ENCODE peak calls at places on chromosomes 6 and 20, in six cellular contexts. One of them, this sample, is unnamed.

GRCh38 chr20:13147971-13148370 is 73.1 kb upstream of the ISM1 start:
- DNase-seq in hepatocyte: no peak
- DNase-seq in IMR-90: no peak
- DNase-seq in SK-N-SH: no peak
- DNase-seq in WERI-Rb-1: no peak
- DNase-seq in mucosa of descending colon: no peak
- DNase-seq in this sample: no peak

GRCh38 chr6:52389626-52390360 is 27.8 kb downstream of the PAQR8 start:
- DNase-seq in IMR-90: peak
- DNase-seq in mucosa of descending colon: peak
- DNase-seq in SK-N-SH: peak
- DNase-seq in WERI-Rb-1: no peak
- DNase-seq in hepatocyte: peak
- DNase-seq in this sample: peak

GRCh38 chr6:72132851-72133250 is 246.5 kb downstream of the RIMS1 start:
- DNase-seq in SK-N-SH: peak
- DNase-seq in hepatocyte: no peak
- DNase-seq in mucosa of descending colon: no peak
- DNase-seq in WERI-Rb-1: no peak
- DNase-seq in IMR-90: no peak
- DNase-seq in this sample: peak

GRCh38 chr20:47748851-47749250 is 36.4 kb downstream of the SULF2 start:
- DNase-seq in mucosa of descending colon: no peak
- DNase-seq in hepatocyte: no peak
- DNase-seq in IMR-90: no peak
- DNase-seq in SK-N-SH: no peak
- DNase-seq in WERI-Rb-1: no peak
- DNase-seq in this sample: no peak

GRCh38 chr6:154410215-154410614 is 53.6 kb upstream of the IPCEF1 start:
- DNase-seq in mucosa of descending colon: no peak
- DNase-seq in WERI-Rb-1: no peak
- DNase-seq in hepatocyte: no peak
- DNase-seq in IMR-90: no peak
- DNase-seq in SK-N-SH: no peak
- DNase-seq in this sample: peak

GRCh38 chr6:106739387-106739786 is 110.0 kb downstream of the QRSL1 start:
- DNase-seq in SK-N-SH: no peak
- DNase-seq in mucosa of descending colon: no peak
- DNase-seq in hepatocyte: no peak
- DNase-seq in WERI-Rb-1: no peak
- DNase-seq in IMR-90: no peak
- DNase-seq in this sample: peak

GRCh38 chr20:22667198-22667597 is 82.8 kb upstream of the FOXA2 start:
- DNase-seq in SK-N-SH: no peak
- DNase-seq in WERI-Rb-1: no peak
- DNase-seq in IMR-90: no peak
- DNase-seq in mucosa of descending colon: no peak
- DNase-seq in hepatocyte: no peak
- DNase-seq in this sample: no peak

GRCh38 chr6:1689141-1689540 is 79.4 kb downstream of the FOXC1 start:
- DNase-seq in IMR-90: no peak
- DNase-seq in hepatocyte: no peak
- DNase-seq in SK-N-SH: no peak
- DNase-seq in mucosa of descending colon: no peak
- DNase-seq in WERI-Rb-1: no peak
- DNase-seq in this sample: peak

GRCh38 chr20:1469925-1470571 is 3.4 kb upstream of the NSFL1C start:
- DNase-seq in mucosa of descending colon: peak
- DNase-seq in SK-N-SH: peak
- DNase-seq in WERI-Rb-1: peak
- DNase-seq in IMR-90: peak
- DNase-seq in hepatocyte: peak
- DNase-seq in this sample: peak

GRCh38 chr20:60559462-60559861 is 601.2 kb downstream of the CDH26 start:
- DNase-seq in SK-N-SH: no peak
- DNase-seq in IMR-90: no peak
- DNase-seq in WERI-Rb-1: no peak
- DNase-seq in mucosa of descending colon: no peak
- DNase-seq in hepatocyte: no peak
- DNase-seq in this sample: no peak

GRCh38 chr6:26217714-26218075 is 130.5 kb downstream of the HFE start:
- DNase-seq in IMR-90: no peak
- DNase-seq in SK-N-SH: no peak
- DNase-seq in WERI-Rb-1: no peak
- DNase-seq in hepatocyte: no peak
- DNase-seq in mucosa of descending colon: no peak
- DNase-seq in this sample: peak

GRCh38 chr6:107706516-107706915 is 117.6 kb downstream of the SCML4 start:
- DNase-seq in SK-N-SH: no peak
- DNase-seq in IMR-90: no peak
- DNase-seq in WERI-Rb-1: peak
- DNase-seq in mucosa of descending colon: no peak
- DNase-seq in hepatocyte: no peak
- DNase-seq in this sample: no peak

GRCh38 chr20:31593221-31594001 is 11.7 kb upstream of the ID1 start:
- DNase-seq in mucosa of descending colon: peak
- DNase-seq in IMR-90: peak
- DNase-seq in hepatocyte: peak
- DNase-seq in SK-N-SH: no peak
- DNase-seq in WERI-Rb-1: no peak
- DNase-seq in this sample: peak
- TF ChIP-seq CTCF in mucosa of descending colon: no peak
- TF ChIP-seq CTCF in IMR-90: peak
- TF ChIP-seq CTCF in hepatocyte: no peak
- TF ChIP-seq CTCF in SK-N-SH: peak
- TF ChIP-seq CTCF in WERI-Rb-1: no peak
- TF ChIP-seq CTCF in this sample: no peak

GRCh38 chr6:131819507-131820228 is 11.8 kb downstream of the ENPP1 start:
- DNase-seq in mucosa of descending colon: no peak
- DNase-seq in hepatocyte: peak
- DNase-seq in SK-N-SH: no peak
- DNase-seq in IMR-90: peak
- DNase-seq in WERI-Rb-1: no peak
- DNase-seq in this sample: peak
- H3K4me3 ChIP-seq in mucosa of descending colon: no peak
- H3K4me3 ChIP-seq in hepatocyte: no peak
- H3K4me3 ChIP-seq in SK-N-SH: no peak
- H3K4me3 ChIP-seq in IMR-90: no peak
- H3K4me3 ChIP-seq in WERI-Rb-1: no peak
- H3K4me3 ChIP-seq in this sample: no peak

GRCh38 chr6:161198176-161198575 is 75.7 kb downstream of the AGPAT4 start:
- DNase-seq in hepatocyte: no peak
- DNase-seq in SK-N-SH: no peak
- DNase-seq in IMR-90: no peak
- DNase-seq in WERI-Rb-1: no peak
- DNase-seq in mucosa of descending colon: no peak
- DNase-seq in this sample: peak

GRCh38 chr6:161204866-161205557 is 68.8 kb downstream of the AGPAT4 start:
- DNase-seq in mucosa of descending colon: no peak
- DNase-seq in WERI-Rb-1: no peak
- DNase-seq in hepatocyte: no peak
- DNase-seq in IMR-90: no peak
- DNase-seq in SK-N-SH: no peak
- DNase-seq in this sample: no peak

GRCh38 chr6:161198781-161199505 is 74.9 kb downstream of the AGPAT4 start:
- DNase-seq in SK-N-SH: no peak
- DNase-seq in mucosa of descending colon: no peak
- DNase-seq in WERI-Rb-1: no peak
- DNase-seq in IMR-90: no peak
- DNase-seq in hepatocyte: no peak
- DNase-seq in this sample: no peak

GRCh38 chr6:161199845-161200244 is 74.0 kb downstream of the AGPAT4 start:
- DNase-seq in SK-N-SH: no peak
- DNase-seq in IMR-90: no peak
- DNase-seq in mucosa of descending colon: no peak
- DNase-seq in hepatocyte: no peak
- DNase-seq in WERI-Rb-1: no peak
- DNase-seq in this sample: no peak

DNA sequence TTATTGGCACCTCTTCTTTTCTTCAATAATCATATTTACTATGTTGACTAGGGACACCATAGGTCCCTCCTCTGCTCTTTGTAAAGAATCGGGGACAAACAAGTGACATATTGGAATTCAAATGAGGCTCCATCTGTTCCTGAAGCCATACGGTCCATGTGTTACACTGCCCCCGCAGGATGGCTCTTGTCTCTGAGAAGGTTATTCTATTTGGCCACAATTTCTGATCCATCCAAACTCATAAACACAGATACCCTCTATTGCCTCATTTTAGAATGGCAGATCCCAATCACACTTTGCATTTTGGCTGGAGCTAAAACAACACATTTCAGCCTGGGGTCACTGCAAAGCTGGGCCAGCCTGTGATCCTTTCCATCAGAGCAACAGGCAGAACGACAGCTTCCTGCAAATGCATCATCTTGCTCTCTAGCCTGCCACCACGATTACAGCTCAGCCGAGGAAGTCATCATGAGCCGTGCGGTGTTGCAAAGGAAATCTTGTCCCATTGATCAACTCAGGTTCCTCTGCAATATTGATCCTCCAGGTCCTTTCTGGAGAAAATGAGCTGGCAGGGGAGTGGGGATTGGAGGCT is 73.2 kb downstream of the AGPAT4 start:
- DNase-seq in WERI-Rb-1: peak
- DNase-seq in hepatocyte: no peak
- DNase-seq in SK-N-SH: peak
- DNase-seq in IMR-90: no peak
- DNase-seq in mucosa of descending colon: no peak
- DNase-seq in this sample: no peak
- TF ChIP-seq CTCF in WERI-Rb-1: peak
- TF ChIP-seq CTCF in hepatocyte: peak
- TF ChIP-seq CTCF in SK-N-SH: peak
- TF ChIP-seq CTCF in IMR-90: peak
- TF ChIP-seq CTCF in mucosa of descending colon: no peak
- TF ChIP-seq CTCF in this sample: no peak

DNA sequence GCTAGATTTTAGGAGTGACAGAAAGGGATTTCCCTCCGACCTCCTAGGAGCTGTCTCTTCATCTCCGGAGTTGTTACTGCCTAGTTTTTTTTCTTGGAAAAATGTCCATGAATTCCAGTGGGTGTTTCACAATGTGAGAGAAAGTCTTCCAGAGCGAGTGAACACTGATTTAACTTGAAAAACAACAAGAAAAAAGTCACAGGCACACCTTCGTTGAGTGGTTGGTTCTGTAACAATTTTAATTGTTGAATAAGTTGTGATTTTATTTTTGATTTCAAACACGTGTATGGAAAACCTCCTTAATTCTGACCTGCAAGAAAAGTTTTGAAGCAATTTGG is 2.9 kb downstream of the TFAP2C start:
- DNase-seq in hepatocyte: no peak
- DNase-seq in WERI-Rb-1: no peak
- DNase-seq in IMR-90: no peak
- DNase-seq in mucosa of descending colon: no peak
- DNase-seq in SK-N-SH: no peak
- DNase-seq in this sample: peak
- H3K4me3 ChIP-seq in hepatocyte: no peak
- H3K4me3 ChIP-seq in WERI-Rb-1: no peak
- H3K4me3 ChIP-seq in IMR-90: no peak
- H3K4me3 ChIP-seq in mucosa of descending colon: no peak
- H3K4me3 ChIP-seq in SK-N-SH: no peak
- H3K4me3 ChIP-seq in this sample: peak

This sample was measured in epithelial cell of esophagus.